ENCODE peak calls at places on chromosomes 2 and 18, in ten cellular contexts. B is AG10803, Y is epithelial cell of esophagus, K is prostate gland, U is spleen, H is kidney, J is foreskin fibroblast, S is coronary artery, T is astrocyte, A is tibial artery. P is an unnamed sample.

GRCh38 chr18:56200381-56200831 is 438.0 kb downstream of the TXNL1 start:
- DNase-seq in B (peak), Y (peak), K (no peak), U (no peak), H (no peak), J (peak), S (no peak), T (peak), A (no peak), P (peak)

GRCh38 chr2:85096616-85097015 is 36.6 kb upstream of the TCF7L1 start:
- DNase-seq in B (no peak), Y (no peak), K (no peak), U (no peak), H (no peak), J (no peak), S (no peak), T (no peak), A (no peak), P (no peak)

GRCh38 chr2:133836691-133837090 is 268.4 kb upstream of the NCKAP5 start:
- DNase-seq in B (no peak), Y (no peak), K (no peak), U (no peak), H (no peak), J (peak), S (no peak), T (peak), A (no peak), P (peak)

GRCh38 chr2:31580321-31581117 is at the start of gene SRD5A2:
- DNase-seq in B (no peak), Y (no peak), K (no peak), U (no peak), H (peak), J (peak), S (no peak), T (no peak), A (no peak), P (no peak)

GRCh38 chr2:218671077-218671653 is 637 bp downstream of the RNF25 start:
- DNase-seq in B (peak), Y (peak), K (no peak), U (no peak), H (no peak), J (no peak), S (no peak), T (peak), A (no peak), P (peak)

GRCh38 chr2:109171444-109172334 is 42.7 kb downstream of the SH3RF3 start:
- DNase-seq in B (peak), Y (peak), K (peak), U (no peak), H (peak), J (peak), S (peak), T (peak), A (peak), P (peak)

GRCh38 chr2:11026286-11026921 is 114.7 kb downstream of the KCNF1 start:
- DNase-seq in B (no peak), Y (no peak), K (no peak), U (no peak), H (no peak), J (no peak), S (no peak), T (no peak), A (no peak), P (no peak)

GRCh38 chr2:8549273-8549922 is 132.5 kb upstream of the ID2 start:
- DNase-seq in B (no peak), Y (no peak), K (no peak), U (no peak), H (no peak), J (no peak), S (peak), T (no peak), A (peak), P (no peak)

GRCh38 chr2:126038901-126039300 is 617.1 kb upstream of the GYPC start:
- DNase-seq in B (no peak), Y (no peak), K (no peak), U (no peak), H (no peak), J (no peak), S (no peak), T (no peak), A (no peak), P (no peak)

GRCh38 chr2:1495676-1496393 is 82.6 kb downstream of the TPO start:
- DNase-seq in B (no peak), Y (no peak), K (no peak), U (peak), H (no peak), J (no peak), S (no peak), T (no peak), A (peak), P (no peak)

GRCh38 chr2:55161295-55162210 is 70.5 kb downstream of the CLHC1 start:
- DNase-seq in B (no peak), Y (no peak), K (no peak), U (no peak), H (no peak), J (no peak), S (no peak), T (no peak), A (no peak), P (no peak)

GRCh38 chr2:78455586-78455985 is 569.9 kb upstream of the REG3G start:
- DNase-seq in B (no peak), Y (no peak), K (no peak), U (no peak), H (no peak), J (no peak), S (no peak), T (no peak), A (no peak), P (no peak)

GRCh38 chr2:85165291-85165690 is 32.1 kb downstream of the TCF7L1 start:
- DNase-seq in B (no peak), Y (no peak), K (no peak), U (no peak), H (no peak), J (no peak), S (no peak), T (no peak), A (peak), P (no peak)

GRCh38 chr2:25039126-25039525 is 2.8 kb upstream of the EFR3B start:
- DNase-seq in B (no peak), Y (no peak), K (no peak), U (no peak), H (no peak), J (no peak), S (no peak), T (no peak), A (no peak), P (no peak)

GRCh38 chr2:183037660-183038340 is 457 bp downstream of the NCKAP1 start:
- DNase-seq in B (peak), Y (peak), K (peak), U (no peak), H (no peak), J (no peak), S (peak), T (peak), A (peak), P (peak)
- H3K4me3 ChIP-seq in B (peak), Y (peak), K (peak), U (peak), H (peak), J (peak), S (peak), T (peak), A (peak), P (peak)

DNA sequence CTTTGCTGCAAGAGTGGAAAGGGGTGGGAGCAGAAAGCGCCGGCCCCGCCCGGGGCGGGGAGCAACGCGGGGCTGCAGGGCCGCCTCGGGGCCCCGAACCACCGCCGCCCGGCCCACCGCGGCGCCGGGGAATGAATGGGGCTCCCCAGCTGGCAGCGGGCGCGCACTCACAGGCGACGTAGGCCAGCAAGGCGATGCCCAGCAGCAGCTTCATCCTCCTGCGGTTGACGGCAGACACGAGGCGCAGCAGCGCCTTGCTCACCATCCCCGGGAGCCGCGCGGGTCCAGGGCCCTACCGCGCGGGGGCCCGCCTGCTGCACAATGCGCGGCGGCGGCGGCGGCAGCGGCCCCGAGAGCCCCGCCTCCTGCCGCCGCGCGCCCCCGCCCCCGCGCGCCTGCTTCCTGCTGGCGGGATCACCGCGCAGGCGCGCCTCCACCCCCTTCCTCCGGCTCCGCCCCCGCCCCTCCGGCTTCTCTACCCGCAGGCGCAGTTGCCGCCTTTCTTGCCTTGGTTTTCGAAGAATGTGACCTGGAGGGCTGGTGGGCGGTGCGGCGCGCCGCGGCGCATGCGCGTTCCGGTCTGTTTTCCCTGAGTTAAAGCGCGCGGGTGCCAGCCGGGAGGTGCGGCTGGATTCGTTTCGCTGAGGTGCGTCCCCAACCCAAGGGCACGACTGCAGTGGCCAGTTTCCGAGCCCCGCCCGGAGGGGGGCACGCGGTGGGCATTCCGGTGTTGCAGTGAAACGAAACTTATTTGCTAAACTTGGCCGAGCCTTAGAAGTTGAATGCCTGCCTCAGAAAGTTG is at the start of gene UXS1:
- DNase-seq in B (peak), Y (peak), K (peak), U (peak), H (peak), J (peak), S (peak), T (peak), A (peak), P (peak)
- TF ChIP-seq CTCF in B (no peak), Y (no peak), K (peak), U (no peak), H (no peak), J (no peak), S (no peak), T (no peak), A (no peak), P (no peak)

GRCh38 chr2:105138643-105139042 is 100.8 kb downstream of the MRPS9 start:
- DNase-seq in B (no peak), Y (no peak), K (no peak), U (no peak), H (no peak), J (no peak), S (no peak), T (no peak), A (no peak), P (no peak)

GRCh38 chr2:105139556-105140236 is 101.8 kb downstream of the MRPS9 start:
- DNase-seq in B (peak), Y (no peak), K (no peak), U (no peak), H (no peak), J (no peak), S (no peak), T (peak), A (no peak), P (peak)

GRCh38 chr2:105134076-105134475 is 96.2 kb downstream of the MRPS9 start:
- DNase-seq in B (peak), Y (no peak), K (no peak), U (no peak), H (no peak), J (no peak), S (no peak), T (peak), A (no peak), P (peak)

GRCh38 chr2:105135436-105135835 is 97.6 kb downstream of the MRPS9 start:
- DNase-seq in B (no peak), Y (no peak), K (no peak), U (no peak), H (no peak), J (no peak), S (no peak), T (no peak), A (no peak), P (no peak)

DNA sequence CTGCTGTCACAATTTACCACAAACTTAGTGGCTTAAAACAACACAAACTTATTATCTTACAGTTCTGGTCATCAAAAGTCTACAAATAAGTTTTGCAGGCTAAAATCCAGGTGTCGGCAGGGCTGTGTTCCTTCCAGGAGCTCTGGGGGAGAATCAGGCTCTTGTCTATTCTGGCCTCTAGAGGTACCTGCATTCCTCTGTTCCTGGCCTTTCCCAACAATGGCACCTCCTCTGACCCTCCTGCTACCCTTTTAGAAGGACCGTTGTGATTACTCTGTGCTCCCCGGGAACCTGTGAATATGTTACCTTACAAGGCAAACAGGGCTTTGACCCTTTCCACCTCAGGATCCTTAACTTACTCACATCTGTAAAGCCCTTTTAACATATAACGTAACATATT is 98.5 kb downstream of the MRPS9 start:
- DNase-seq in B (no peak), Y (no peak), K (no peak), U (no peak), H (no peak), J (no peak), S (no peak), T (no peak), A (no peak), P (no peak)
- H3K4me3 ChIP-seq in B (no peak), Y (no peak), K (no peak), U (no peak), H (no peak), J (no peak), S (no peak), T (no peak), A (no peak), P (no peak)

GRCh38 chr18:48295586-48296311 is 113.4 kb downstream of the ZBTB7C start:
- DNase-seq in B (no peak), Y (no peak), K (no peak), U (peak), H (no peak), J (no peak), S (no peak), T (no peak), A (peak), P (peak)
- TF ChIP-seq CTCF in B (no peak), Y (peak), K (no peak), U (no peak), H (no peak), J (peak), S (no peak), T (peak), A (peak), P (peak)